ENCODE peak calls at places on chromosomes 16 and 17, in six cellular contexts. U, B, J, R, P and S are unnamed samples.

GRCh38 chr16:28974007-28974436 is 556 bp upstream of the SPNS1 start:
- DNase-seq in J (peak; percentile 76), U (no peak), P (peak; percentile 76), R (peak; percentile 75), B (peak; percentile 73), S (no peak)

GRCh38 chr17:72123496-72123963 is 2.7 kb downstream of the SOX9 start:
- DNase-seq in P (no peak), J (no peak), B (peak; percentile 50), U (no peak), R (no peak), S (no peak)

GRCh38 chr17:43754947-43755346 is 3.6 kb downstream of the SOST start:
- DNase-seq in B (no peak), U (no peak), J (no peak), P (peak; percentile 20), R (no peak), S (no peak)

GRCh38 chr17:58541249-58541648 is 26.8 kb upstream of the MTMR4 start:
- DNase-seq in P (no peak), J (no peak), R (no peak), U (no peak), B (no peak), S (no peak)

GRCh38 chr16:27449434-27450188 is 47.6 kb downstream of the IL21R start:
- DNase-seq in J (no peak), U (peak; percentile 77), R (no peak), B (no peak), P (peak; percentile 27), S (peak; percentile 80)

GRCh38 chr17:14321476-14321949 is 20.6 kb downstream of the HS3ST3B1 start:
- DNase-seq in U (no peak), P (no peak), R (no peak), B (no peak), J (no peak), S (no peak)

GRCh38 chr17:46827274-46827673 is 8.8 kb upstream of the WNT3 start:
- DNase-seq in J (no peak), U (no peak), P (no peak), B (no peak), R (no peak), S (no peak)

GRCh38 chr17:80103061-80103481 is 1.7 kb downstream of the GAA start:
- DNase-seq in U (no peak), B (no peak), R (no peak), P (no peak), J (no peak), S (no peak)

GRCh38 chr17:79795795-79796569 is 895 bp downstream of the CBX8 start:
- DNase-seq in J (no peak), R (no peak), B (no peak), P (no peak), U (no peak), S (no peak)

GRCh38 chr16:71807905-71808592 is 585 bp downstream of the AP1G1 start:
- DNase-seq in P (no peak), B (no peak), J (no peak), U (no peak), R (peak; percentile 32), S (no peak)

GRCh38 chr16:48556913-48557351 is 53.0 kb downstream of the N4BP1 start:
- DNase-seq in J (no peak), U (no peak), P (no peak), B (no peak), R (peak; percentile 52), S (no peak)